ENCODE peak calls at places on chromosome 21, in five cellular contexts. J is tibial nerve, T is heart left ventricle, V is right atrium auricular region, I is PC-3. W is an unnamed sample. For H3K27me3, the result is how much of the 10 kb centered on the place peaks cover.

GRCh38 chr21:15520811-15521643 is 208.8 kb upstream of the USP25 start:
- DNase-seq in T (no peak), J (no peak), V (no peak), I (peak), W (no peak)

GRCh38 chr21:28944296-28944695 is 48.4 kb downstream of the LTN1 start:
- DNase-seq in V (no peak), J (no peak), T (no peak), I (no peak), W (no peak)

GRCh38 chr21:38140192-38140905 is 116.4 kb upstream of the KCNJ15 start:
- DNase-seq in J (peak), I (peak), V (no peak), T (peak), W (no peak)

GRCh38 chr21:31682625-31683024 is 23.1 kb downstream of the SOD1 start:
- DNase-seq in I (no peak), J (no peak), T (no peak), V (no peak), W (no peak)

GRCh38 chr21:45698493-45698947 is 55.0 kb downstream of the PCBP3 start:
- DNase-seq in V (peak), J (peak), T (peak), I (peak), W (no peak)

GRCh38 chr21:46297311-46298082 is 11.4 kb downstream of the YBEY start:
- DNase-seq in J (no peak), I (no peak), V (no peak), T (peak), W (no peak)

GRCh38 chr21:44449473-44450363 is 5.6 kb upstream of the LRRC3 start:
- DNase-seq in I (no peak), T (no peak), J (no peak), V (no peak), W (no peak)

GRCh38 chr21:38853421-38853919 is 47.7 kb downstream of the ETS2 start:
- DNase-seq in V (no peak), I (peak), J (no peak), T (no peak), W (no peak)

DNA sequence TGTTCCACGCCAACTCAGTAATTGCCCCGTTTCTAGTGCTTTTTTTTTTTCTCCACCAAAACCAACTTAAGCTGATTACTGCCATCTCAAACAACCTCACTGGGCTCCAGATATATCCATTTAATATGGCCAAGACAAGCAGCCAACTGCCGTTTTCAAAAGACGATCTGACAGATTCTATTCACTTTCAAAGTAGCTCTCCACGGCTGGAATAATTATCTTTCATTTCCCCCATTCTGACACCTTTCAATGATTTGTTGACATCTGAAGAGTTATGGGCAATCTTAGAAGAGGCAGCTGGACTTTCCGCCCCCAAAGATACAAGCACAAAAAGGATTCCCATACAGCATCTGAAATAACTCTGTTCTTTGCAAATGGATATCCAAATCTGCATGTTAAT is 56.0 kb downstream of the OLIG1 start:
- DNase-seq in J (no peak), T (no peak), I (no peak), V (no peak), W (no peak)
- H3K27me3 ChIP-seq in J (under half), T (under half), I (half or more), V (under half), W (under half)

GRCh38 chr21:42409366-42409765 is 5.7 kb downstream of the UBASH3A start:
- DNase-seq in I (no peak), T (no peak), V (no peak), J (no peak), W (no peak)

GRCh38 chr21:42411891-42412635 is 8.4 kb downstream of the UBASH3A start:
- DNase-seq in I (no peak), V (no peak), T (no peak), J (no peak), W (no peak)

GRCh38 chr21:42412636-42412933 is 8.9 kb downstream of the UBASH3A start:
- DNase-seq in T (no peak), J (no peak), I (no peak), V (no peak), W (no peak)

GRCh38 chr21:42413093-42413492 is 9.4 kb downstream of the UBASH3A start:
- DNase-seq in V (no peak), T (no peak), I (no peak), J (no peak), W (no peak)

GRCh38 chr21:42411197-42411869 is 7.6 kb downstream of the UBASH3A start:
- DNase-seq in I (peak), V (no peak), T (no peak), J (no peak), W (no peak)
- TF ChIP-seq CTCF in I (peak), V (no peak), T (no peak), J (no peak), W (no peak)

DNA sequence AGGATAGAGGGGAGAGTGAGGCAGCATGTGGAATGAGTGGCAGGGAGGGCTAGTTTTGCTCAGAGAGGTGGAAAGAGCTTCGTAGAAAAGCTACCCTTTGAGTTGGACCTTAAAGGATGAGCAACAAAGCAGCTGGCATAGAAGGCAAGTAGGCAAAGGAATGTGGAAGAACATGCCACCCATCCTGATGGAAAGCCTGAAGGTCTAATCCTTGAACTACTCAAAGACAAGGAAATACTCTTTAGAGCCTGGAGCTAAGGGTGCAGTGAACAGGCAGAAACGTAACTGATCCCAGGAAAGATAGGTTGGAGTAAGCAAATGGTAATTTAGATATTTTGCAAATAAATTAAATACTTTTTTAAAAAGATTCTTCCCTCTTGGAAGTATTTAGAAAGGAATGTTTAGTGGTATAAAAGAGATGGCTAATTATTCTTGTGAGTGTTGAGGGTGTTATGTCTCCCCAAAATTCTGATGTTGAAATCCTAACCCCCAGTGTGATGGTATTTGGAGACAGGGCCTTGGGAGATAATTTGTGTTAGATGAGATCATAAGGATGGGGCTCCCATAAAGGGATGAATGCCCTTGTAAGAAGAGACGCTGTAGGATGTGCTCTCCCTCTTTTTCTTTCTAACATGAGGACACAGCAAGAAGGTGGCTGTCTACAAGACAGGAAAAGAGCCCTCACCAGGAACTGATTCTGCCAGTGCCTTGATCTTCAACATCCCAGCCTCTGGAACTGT is 308.1 kb upstream of the RUNX1 start:
- DNase-seq in J (no peak), I (no peak), T (no peak), V (no peak), W (no peak)
- H3K27me3 ChIP-seq in J (under half), I (under half), T (under half), V (under half), W (under half)

DNA sequence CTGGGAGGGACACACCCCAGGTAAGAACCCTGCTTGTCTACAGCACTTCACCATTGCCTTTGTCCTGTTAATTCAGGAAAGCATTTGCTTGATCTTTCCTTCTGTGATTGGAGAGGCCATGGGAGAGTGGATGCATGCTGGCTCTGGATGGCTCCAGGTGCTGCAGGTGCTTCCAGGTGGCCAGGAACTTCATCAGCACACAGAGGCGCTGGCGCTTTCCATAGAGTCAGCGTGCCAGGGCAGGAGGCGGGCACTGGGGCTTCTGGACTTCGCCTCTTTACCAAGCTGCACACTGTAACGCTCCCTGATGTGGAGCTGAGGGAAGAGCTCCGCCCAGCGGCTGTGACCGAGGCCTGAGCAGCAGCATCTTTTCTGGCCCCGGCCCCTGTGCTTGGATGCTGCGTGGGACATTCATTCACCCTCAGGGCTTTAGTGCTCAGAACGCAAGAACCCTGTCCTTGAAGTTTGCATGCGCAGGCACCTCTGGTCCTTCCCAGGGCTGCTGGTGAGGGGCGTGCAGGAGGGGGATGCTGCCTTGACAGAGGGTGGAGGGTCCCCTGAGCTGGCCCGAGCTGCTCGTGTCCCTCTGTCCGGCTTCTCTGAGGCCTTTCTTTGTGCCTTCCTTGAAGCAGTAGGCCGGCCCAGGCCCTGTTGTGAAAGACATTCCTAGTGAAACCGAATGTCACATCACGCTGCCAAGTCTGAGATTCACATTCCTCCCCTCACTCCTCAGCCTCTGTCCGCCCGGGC is 1.6 kb upstream of the MX2 start:
- DNase-seq in I (peak), J (peak), V (peak), T (peak), W (no peak)
- TF ChIP-seq CTCF in I (peak), J (peak), V (no peak), T (no peak), W (no peak)

GRCh38 chr21:33075596-33076195 is 5.8 kb downstream of the OLIG1 start:
- DNase-seq in J (no peak), V (no peak), I (no peak), T (no peak), W (no peak)
- H3K27me3 ChIP-seq in J (under half), V (under half), I (under half), T (half or more), W (under half)

GRCh38 chr21:36587388-36587787 is 107.5 kb upstream of the CLDN14 start:
- DNase-seq in V (no peak), J (no peak), I (peak), T (no peak), W (no peak)

GRCh38 chr21:36584980-36585940 is 105.3 kb upstream of the CLDN14 start:
- DNase-seq in V (no peak), J (no peak), T (no peak), I (peak), W (peak)

GRCh38 chr21:36591326-36591970 is 107.5 kb upstream of the SIM2 start:
- DNase-seq in I (peak), V (no peak), J (no peak), T (no peak), W (no peak)

GRCh38 chr21:36583591-36583990 is 103.7 kb upstream of the CLDN14 start:
- DNase-seq in T (no peak), J (no peak), I (no peak), V (no peak), W (no peak)

DNA sequence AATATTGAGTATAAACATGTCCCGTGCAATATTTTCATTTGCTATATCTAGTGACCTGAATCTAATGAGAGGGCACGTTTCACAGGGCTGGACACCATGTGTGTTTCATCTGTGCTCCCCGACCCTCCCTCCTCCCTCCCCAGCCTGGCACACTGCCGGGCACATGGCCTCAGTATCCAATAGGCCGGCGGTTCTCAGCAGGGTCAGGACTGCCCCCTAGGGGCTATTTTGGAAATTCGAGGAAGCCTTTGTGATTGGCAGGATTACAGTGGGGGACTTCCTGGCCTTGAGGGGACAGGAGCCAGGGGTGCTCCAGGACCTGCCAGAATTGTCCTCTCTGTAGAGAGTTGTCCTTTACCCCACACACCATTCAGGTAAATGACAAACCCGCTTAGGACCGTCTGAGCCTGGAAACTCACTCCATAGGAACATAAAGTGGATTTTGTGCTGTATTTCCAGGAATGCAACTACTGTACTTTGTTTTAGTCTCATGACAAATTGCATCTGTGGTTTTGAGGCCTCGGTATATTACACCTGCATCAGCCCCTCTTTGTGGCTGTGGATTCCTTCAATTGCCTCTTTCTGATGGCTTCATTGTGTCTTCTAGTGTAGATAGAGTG is 109.5 kb upstream of the SIM2 start:
- DNase-seq in I (peak), V (no peak), J (no peak), T (no peak), W (no peak)
- TF ChIP-seq CTCF in I (peak), V (no peak), J (no peak), T (peak), W (no peak)

GRCh38 chr21:18950045-18950740 is 546.6 kb upstream of the TMPRSS15 start:
- DNase-seq in V (no peak), I (peak), J (no peak), T (no peak), W (no peak)

GRCh38 chr21:18954415-18954972 is 550.9 kb upstream of the TMPRSS15 start:
- DNase-seq in T (no peak), J (no peak), I (no peak), V (no peak), W (no peak)

DNA sequence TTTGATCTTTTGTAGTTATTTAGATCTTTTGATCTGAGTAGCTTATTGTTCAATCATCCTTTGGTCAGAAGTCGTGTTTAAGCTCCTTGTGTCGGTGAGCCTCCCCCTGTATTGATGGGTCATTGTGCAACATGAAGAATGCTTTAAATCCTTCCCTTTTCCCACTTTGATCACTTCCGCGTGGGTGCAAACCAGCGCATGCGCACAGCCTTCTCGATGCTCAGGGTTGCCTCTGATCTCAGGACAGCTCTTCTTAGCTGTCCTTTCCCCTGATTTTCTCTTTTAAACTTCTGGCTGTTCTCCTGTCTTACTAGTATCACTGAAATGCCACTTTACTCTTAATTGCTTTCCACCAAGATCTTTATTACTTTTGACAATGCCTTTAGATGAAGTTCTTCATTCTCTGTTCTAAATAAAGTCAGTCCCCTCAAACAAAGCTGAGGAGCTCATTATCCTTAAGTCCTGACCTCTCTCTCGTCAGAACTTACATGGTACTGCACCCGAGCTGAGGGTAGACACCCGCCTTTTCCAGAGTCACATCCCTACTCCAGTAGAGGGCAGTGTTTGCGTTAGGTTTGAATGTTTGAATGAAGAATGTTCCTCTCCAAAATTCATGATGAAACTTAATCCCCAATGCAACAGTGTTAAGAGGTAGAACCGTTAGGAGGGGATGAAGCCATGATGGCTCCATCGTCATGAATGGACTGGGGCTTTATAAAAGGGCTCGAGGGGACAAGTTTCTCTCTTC is 547.9 kb upstream of the TMPRSS15 start:
- DNase-seq in V (no peak), I (peak), T (no peak), J (no peak), W (no peak)
- H3K27me3 ChIP-seq in V (under half), I (under half), T (under half), J (under half), W (under half)

GRCh38 chr21:34091607-34092006 is 18.2 kb downstream of the MRPS6 start:
- DNase-seq in T (no peak), V (no peak), J (no peak), I (peak), W (no peak)
- TF ChIP-seq CTCF in T (no peak), V (no peak), J (no peak), I (peak), W (peak)

GRCh38 chr21:27168084-27168483 is 201.2 kb upstream of the ADAMTS5 start:
- DNase-seq in J (no peak), T (no peak), V (no peak), I (peak), W (no peak)
- H3K27me3 ChIP-seq in J (under half), T (under half), V (under half), I (under half), W (under half)

DNA sequence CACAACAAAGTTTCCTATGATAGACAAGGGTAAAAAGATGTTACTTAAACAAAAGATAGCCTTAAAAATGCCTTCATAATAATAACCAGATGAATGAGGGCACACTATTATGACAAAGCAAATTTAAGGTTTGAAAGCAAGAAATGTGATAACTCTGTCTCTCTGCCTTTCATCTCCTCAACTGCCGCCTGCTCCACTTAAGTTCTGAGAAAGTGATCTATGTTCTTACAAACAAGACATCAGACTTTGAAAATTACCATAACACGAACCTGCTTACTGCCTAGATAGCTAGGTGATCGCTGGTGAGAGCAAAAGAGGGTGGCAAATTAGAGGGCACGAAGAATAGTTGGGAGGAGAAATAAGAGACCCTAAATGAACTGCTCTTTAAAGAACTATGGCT is 13.2 kb downstream of the C21orf91 start:
- DNase-seq in V (no peak), J (no peak), I (no peak), T (no peak), W (no peak)
- TF ChIP-seq CTCF in V (no peak), J (no peak), I (no peak), T (no peak), W (no peak)

W was measured in CD4-positive, alpha-beta T cell.